ENCODE peak calls at places on chromosomes 12 and 14, in seven cellular contexts. A is heart left ventricle, X is AG04450, B is lung, W is tibial artery, Y is H9, M is cardiac muscle cell. P is an unnamed sample.

GRCh38 chr12:113019045-113019444 is 37.5 kb upstream of the DTX1 start:
- DNase-seq in A (no peak), B (no peak), M (no peak), W (no peak), X (no peak), Y (no peak), P (peak)

GRCh38 chr14:84024231-84024630 is 1505.7 kb upstream of the FLRT2 start:
- DNase-seq in Y (no peak), B (no peak), A (no peak), W (no peak), X (no peak), M (no peak), P (no peak)

GRCh38 chr12:39123580-39123979 is 218.2 kb upstream of the CPNE8 start:
- DNase-seq in X (no peak), M (no peak), W (no peak), A (no peak), B (no peak), Y (no peak), P (peak)

GRCh38 chr12:69052613-69053408 is 119.8 kb upstream of the CPM start:
- DNase-seq in B (peak), X (peak), Y (peak), A (no peak), W (no peak), M (no peak), P (peak)

GRCh38 chr12:49133014-49133413 is 1.8 kb upstream of the TUBA1B start:
- DNase-seq in Y (no peak), M (no peak), A (no peak), W (no peak), X (no peak), B (no peak), P (no peak)

GRCh38 chr12:104216461-104217058 is 981 bp downstream of the TXNRD1 start:
- DNase-seq in B (no peak), Y (no peak), M (no peak), A (no peak), X (no peak), W (no peak), P (no peak)

GRCh38 chr12:113477171-113477841 is 5.6 kb upstream of the LHX5 start:
- DNase-seq in B (no peak), M (no peak), X (no peak), Y (peak), W (no peak), A (no peak), P (no peak)

GRCh38 chr12:120327593-120327992 is at the start of gene PLA2G1B:
- DNase-seq in X (no peak), W (no peak), M (no peak), A (no peak), Y (no peak), B (peak), P (no peak)

GRCh38 chr12:115597157-115597712 is 680.3 kb downstream of the MED13L start:
- DNase-seq in Y (no peak), A (no peak), X (peak), W (no peak), B (no peak), M (no peak), P (peak)

GRCh38 chr12:6041891-6042290 is 82.6 kb downstream of the VWF start:
- DNase-seq in B (no peak), W (no peak), M (no peak), X (no peak), Y (no peak), A (no peak), P (no peak)

GRCh38 chr12:131505561-131505960 is 205.3 kb upstream of the SFSWAP start:
- DNase-seq in Y (peak), A (no peak), B (no peak), M (no peak), X (no peak), W (no peak), P (no peak)

DNA sequence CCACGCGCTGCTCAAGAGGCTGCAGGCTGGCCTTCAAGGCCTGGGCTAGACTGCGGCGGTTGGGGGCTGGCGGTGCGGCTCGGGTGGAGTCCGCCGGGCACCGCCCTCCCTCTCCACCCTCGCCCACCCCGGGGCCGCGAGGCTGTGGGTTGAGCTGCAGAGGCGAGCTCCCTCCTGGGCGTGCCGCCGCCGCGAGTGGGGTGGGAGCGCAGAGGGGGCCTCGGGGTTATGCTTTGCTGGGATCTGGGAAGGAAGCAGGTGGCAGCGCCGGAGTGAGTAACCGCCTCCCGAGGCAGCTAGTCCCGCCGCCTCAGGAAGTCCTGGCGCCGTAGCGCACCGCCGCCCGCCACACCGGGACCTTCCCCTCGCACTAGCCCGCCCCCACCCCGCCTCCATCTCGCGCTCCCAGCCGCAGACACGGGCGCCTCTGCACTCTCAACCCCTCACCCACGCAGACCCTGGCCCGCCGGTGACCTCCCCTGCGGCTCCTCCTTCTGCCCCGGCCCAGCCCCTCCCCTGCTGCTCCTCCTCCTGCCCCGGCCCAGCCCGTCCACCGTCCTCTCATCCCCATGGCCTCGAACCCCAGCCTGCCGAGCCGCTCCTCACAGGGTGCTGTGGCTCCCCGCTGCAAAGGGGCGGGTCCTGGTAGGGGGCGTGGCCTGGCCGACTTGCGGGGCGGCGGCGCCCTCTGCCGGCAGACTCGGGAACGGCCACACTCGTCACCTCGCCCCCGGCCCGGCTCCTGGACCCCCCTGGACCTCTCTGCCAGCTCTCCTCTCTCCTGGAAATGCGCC is 16.6 kb downstream of the TAMALIN start:
- DNase-seq in X (no peak), Y (peak), B (peak), W (peak), A (peak), M (peak), P (peak)
- H3K27ac ChIP-seq in X (peak), Y (no peak), B (peak), W (peak), A (peak), M (no peak), P (no peak)

GRCh38 chr12:89245090-89245489 is 107.2 kb downstream of the DUSP6 start:
- DNase-seq in B (no peak), M (no peak), A (no peak), X (no peak), W (no peak), Y (no peak), P (no peak)
- H3K27ac ChIP-seq in B (no peak), M (no peak), A (no peak), X (peak), W (no peak), Y (no peak), P (no peak)

GRCh38 chr12:118122264-118122663 is 13.7 kb upstream of the PEBP1 start:
- DNase-seq in W (no peak), X (no peak), M (no peak), Y (no peak), A (no peak), B (no peak), P (no peak)

GRCh38 chr12:118126119-118126757 is 9.7 kb upstream of the PEBP1 start:
- DNase-seq in A (peak), B (peak), X (no peak), Y (no peak), W (no peak), M (no peak), P (no peak)

GRCh38 chr12:118127867-118128266 is 8.1 kb upstream of the PEBP1 start:
- DNase-seq in Y (no peak), M (no peak), B (no peak), W (no peak), A (no peak), X (no peak), P (no peak)

GRCh38 chr12:118125743-118126118 is 10.2 kb upstream of the PEBP1 start:
- DNase-seq in W (no peak), X (no peak), Y (no peak), M (no peak), A (no peak), B (no peak), P (no peak)

DNA sequence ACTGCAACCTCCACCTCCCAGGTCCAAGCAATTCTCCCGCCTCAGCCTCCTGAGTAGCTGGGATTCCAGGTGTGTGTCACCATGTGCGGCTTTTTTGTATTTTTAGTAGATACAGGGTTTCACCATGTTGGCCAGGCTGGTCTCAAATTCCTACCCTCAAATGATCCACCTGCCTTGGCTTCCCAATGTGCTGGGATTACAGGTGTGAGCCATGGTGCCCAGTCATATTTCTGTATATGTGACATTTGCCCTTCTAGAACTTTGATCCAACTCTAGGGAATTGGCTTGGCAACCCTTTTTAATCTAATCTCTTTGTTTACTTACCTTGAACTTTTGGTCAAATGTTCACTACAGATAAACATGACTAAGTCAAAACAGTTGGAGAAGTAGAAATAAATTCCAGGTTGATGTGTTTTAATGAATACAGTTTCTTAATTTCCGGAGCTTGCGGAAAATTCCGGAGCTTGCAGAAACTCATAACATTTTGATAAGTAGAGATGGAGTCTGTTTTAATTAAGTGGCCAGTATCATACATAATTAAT is 11.5 kb upstream of the PEBP1 start:
- DNase-seq in X (no peak), W (no peak), Y (no peak), A (no peak), B (no peak), M (no peak), P (no peak)
- H3K27ac ChIP-seq in X (no peak), W (no peak), Y (no peak), A (no peak), B (no peak), M (no peak), P (no peak)

GRCh38 chr12:57390174-57390573 is 40.7 kb downstream of the R3HDM2 start:
- DNase-seq in X (no peak), W (no peak), Y (no peak), A (no peak), B (no peak), M (no peak), P (no peak)
- H3K27ac ChIP-seq in X (peak), W (no peak), Y (no peak), A (no peak), B (no peak), M (no peak), P (no peak)